ENCODE peak calls at places on chromosomes 11 and 22, in six cellular contexts. A, N, K, Q, O and G are unnamed samples. For H3K4me1, the result is how much of the 10 kb centered on the place peaks cover.

GRCh38 chr22:25839755-25840154 is 97.8 kb downstream of the MYO18B start:
- DNase-seq in A (no peak), N (no peak), K (no peak), Q (no peak), O (no peak), G (no peak)

GRCh38 chr11:62842171-62842717 is 2.9 kb upstream of the WDR74 start:
- DNase-seq in A (peak), N (peak), K (no peak), Q (no peak), O (no peak), G (no peak)

GRCh38 chr11:2673871-2674471 is 25.8 kb downstream of the KCNQ1OT1 start:
- DNase-seq in A (no peak), N (no peak), K (no peak), Q (no peak), O (no peak), G (peak)

GRCh38 chr11:75667831-75668507 is 869 bp downstream of the MAP6 start:
- DNase-seq in A (peak), N (peak), K (no peak), Q (peak), O (no peak), G (no peak)

GRCh38 chr22:41998361-41999261 is at the start of gene WBP2NL:
- DNase-seq in A (peak), N (peak), K (peak), Q (peak), O (peak), G (no peak)

GRCh38 chr11:9574556-9574805 is 1.0 kb downstream of the WEE1 start:
- DNase-seq in A (no peak), N (peak), K (no peak), Q (no peak), O (no peak), G (no peak)

GRCh38 chr11:2313051-2313951 is 11.5 kb downstream of the TSPAN32 start:
- DNase-seq in A (no peak), N (peak), K (no peak), Q (no peak), O (no peak), G (no peak)

GRCh38 chr11:55819330-55819729 is at the start of gene OR5D18:
- DNase-seq in A (no peak), N (no peak), K (no peak), Q (no peak), O (no peak), G (no peak)

GRCh38 chr11:130118636-130119387 is 40.8 kb upstream of the ST14 start:
- DNase-seq in A (no peak), N (no peak), K (no peak), Q (no peak), O (peak), G (no peak)

GRCh38 chr11:60870276-60870675 is 2.9 kb downstream of the ZP1 start:
- DNase-seq in A (no peak), N (no peak), K (no peak), Q (no peak), O (no peak), G (no peak)

GRCh38 chr11:119759747-119760412 is 30.9 kb upstream of the NECTIN1 start:
- DNase-seq in A (no peak), N (peak), K (no peak), Q (no peak), O (no peak), G (no peak)

GRCh38 chr11:64858467-64859401 is 14.3 kb upstream of the CDC42BPG start:
- DNase-seq in A (no peak), N (peak), K (no peak), Q (no peak), O (peak), G (no peak)

GRCh38 chr11:12150831-12151382 is 40.5 kb downstream of the MICAL2 start:
- DNase-seq in A (peak), N (no peak), K (no peak), Q (peak), O (no peak), G (peak)

GRCh38 chr11:45455536-45455935 is 169.4 kb upstream of the SYT13 start:
- DNase-seq in A (peak), N (no peak), K (no peak), Q (no peak), O (no peak), G (no peak)

GRCh38 chr11:115168229-115168671 is 336.0 kb downstream of the CADM1 start:
- DNase-seq in A (no peak), N (peak), K (no peak), Q (no peak), O (no peak), G (no peak)

GRCh38 chr11:27933992-27934829 is 173.7 kb downstream of the KIF18A start:
- DNase-seq in A (peak), N (no peak), K (no peak), Q (peak), O (no peak), G (peak)

GRCh38 chr11:1888811-1889526 is 2.7 kb downstream of the PRR33 start:
- DNase-seq in A (no peak), N (no peak), K (no peak), Q (no peak), O (peak), G (peak)

GRCh38 chr11:7759010-7759409 is 37.7 kb downstream of the OR5P2 start:
- DNase-seq in A (no peak), N (no peak), K (no peak), Q (no peak), O (no peak), G (no peak)

GRCh38 chr11:1011320-1011698 is 25.2 kb downstream of the MUC6 start:
- DNase-seq in A (no peak), N (no peak), K (no peak), Q (no peak), O (no peak), G (no peak)

GRCh38 chr11:27401760-27402316 is 38.8 kb upstream of the CCDC34 start:
- DNase-seq in A (no peak), N (no peak), K (peak), Q (no peak), O (no peak), G (no peak)

GRCh38 chr22:47371263-47372090 is 609.0 kb downstream of the TBC1D22A start:
- DNase-seq in A (no peak), N (no peak), K (no peak), Q (no peak), O (no peak), G (no peak)

GRCh38 chr11:1529774-1530173 is 42.3 kb downstream of the DUSP8 start:
- DNase-seq in A (no peak), N (no peak), K (no peak), Q (no peak), O (no peak), G (no peak)

GRCh38 chr11:114155116-114155515 is 95.6 kb downstream of the ZBTB16 start:
- DNase-seq in A (no peak), N (peak), K (no peak), Q (no peak), O (no peak), G (no peak)

GRCh38 chr11:5192738-5193137 is 7.7 kb downstream of the OR51V1 start:
- DNase-seq in A (no peak), N (no peak), K (no peak), Q (no peak), O (no peak), G (no peak)

GRCh38 chr11:85257837-85258236 is 369.3 kb downstream of the DLG2 start:
- DNase-seq in A (no peak), N (no peak), K (no peak), Q (no peak), O (no peak), G (no peak)

GRCh38 chr22:46942816-46943783 is 180.7 kb downstream of the TBC1D22A start:
- DNase-seq in A (no peak), N (peak), K (no peak), Q (no peak), O (no peak), G (no peak)

GRCh38 chr22:28903080-28903479 is 19.7 kb downstream of the ZNRF3 start:
- DNase-seq in A (peak), N (peak), K (no peak), Q (no peak), O (no peak), G (no peak)

GRCh38 chr11:126791446-126791845 is 209.1 kb downstream of the KIRREL3 start:
- DNase-seq in A (no peak), N (no peak), K (no peak), Q (no peak), O (no peak), G (no peak)

GRCh38 chr22:22944268-22944985 is 56.8 kb downstream of the IGLL5 start:
- DNase-seq in A (no peak), N (no peak), K (no peak), Q (no peak), O (no peak), G (peak)

GRCh38 chr11:61369372-61370348 is 7.5 kb downstream of the TMEM138 start:
- DNase-seq in A (peak), N (peak), K (no peak), Q (peak), O (no peak), G (peak)

GRCh38 chr11:118334746-118335145 is 7.8 kb downstream of the CD3D start:
- DNase-seq in A (no peak), N (no peak), K (no peak), Q (no peak), O (peak), G (no peak)

GRCh38 chr11:17906436-17906835 is 106.4 kb downstream of the SERGEF start:
- DNase-seq in A (no peak), N (no peak), K (no peak), Q (no peak), O (no peak), G (no peak)

GRCh38 chr11:13861411-13861810 is 101.1 kb upstream of the SPON1 start:
- DNase-seq in A (no peak), N (no peak), K (no peak), Q (no peak), O (no peak), G (no peak)

GRCh38 chr11:13862845-13863392 is 99.6 kb upstream of the SPON1 start:
- DNase-seq in A (peak), N (no peak), K (no peak), Q (no peak), O (no peak), G (no peak)

GRCh38 chr11:13857828-13858227 is 104.7 kb upstream of the SPON1 start:
- DNase-seq in A (no peak), N (no peak), K (no peak), Q (no peak), O (no peak), G (no peak)

GRCh38 chr11:13859986-13860385 is 102.5 kb upstream of the SPON1 start:
- DNase-seq in A (no peak), N (no peak), K (no peak), Q (no peak), O (peak), G (no peak)
- H3K27ac ChIP-seq in A (no peak), N (no peak), K (no peak), Q (no peak), O (no peak), G (no peak)

DNA sequence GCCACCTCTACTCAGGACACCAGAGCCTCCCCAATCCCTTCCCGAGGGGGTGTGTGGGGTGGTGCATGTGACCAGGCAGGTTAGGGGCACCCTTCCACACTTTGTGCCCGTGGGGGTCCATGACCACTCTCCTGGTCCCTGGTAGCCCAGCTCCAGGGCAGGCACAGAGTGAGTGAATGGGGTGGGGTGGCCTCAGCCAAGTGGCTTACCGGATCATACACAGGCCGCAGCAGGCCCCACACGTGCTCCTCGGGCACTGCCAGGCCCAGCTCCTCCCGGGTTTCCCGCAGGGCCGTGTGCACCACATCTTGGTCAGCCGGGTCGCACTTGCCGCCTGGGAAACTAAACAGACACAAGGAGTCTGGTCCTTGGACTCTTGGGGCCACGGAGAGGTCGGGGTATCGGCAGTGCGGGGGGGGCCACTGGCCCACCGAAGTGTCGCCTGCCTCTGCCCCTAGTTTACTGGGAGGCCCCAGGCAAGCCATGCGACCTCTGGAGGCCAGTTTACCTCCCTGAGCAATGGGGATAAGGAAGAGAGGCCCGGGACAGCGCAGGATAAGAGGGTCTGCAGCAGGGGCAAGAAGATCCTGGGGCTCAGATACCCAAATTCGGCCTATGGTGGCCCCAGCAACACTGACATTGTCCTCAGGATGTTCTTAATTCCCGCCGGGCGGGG is 889 bp downstream of the NUDT8 start:
- DNase-seq in A (no peak), N (no peak), K (no peak), Q (no peak), O (no peak), G (no peak)
- H3K4me3 ChIP-seq in A (no peak), N (peak), K (peak), Q (peak), O (no peak), G (peak)

GRCh38 chr11:93017821-93018690 is 48.6 kb downstream of the MTNR1B start:
- DNase-seq in A (peak), N (no peak), K (no peak), Q (no peak), O (no peak), G (no peak)

GRCh38 chr11:93013646-93014045 is 44.2 kb downstream of the MTNR1B start:
- DNase-seq in A (no peak), N (no peak), K (no peak), Q (peak), O (no peak), G (no peak)

GRCh38 chr11:93020248-93021088 is 51.0 kb downstream of the MTNR1B start:
- DNase-seq in A (peak), N (no peak), K (no peak), Q (peak), O (no peak), G (peak)

DNA sequence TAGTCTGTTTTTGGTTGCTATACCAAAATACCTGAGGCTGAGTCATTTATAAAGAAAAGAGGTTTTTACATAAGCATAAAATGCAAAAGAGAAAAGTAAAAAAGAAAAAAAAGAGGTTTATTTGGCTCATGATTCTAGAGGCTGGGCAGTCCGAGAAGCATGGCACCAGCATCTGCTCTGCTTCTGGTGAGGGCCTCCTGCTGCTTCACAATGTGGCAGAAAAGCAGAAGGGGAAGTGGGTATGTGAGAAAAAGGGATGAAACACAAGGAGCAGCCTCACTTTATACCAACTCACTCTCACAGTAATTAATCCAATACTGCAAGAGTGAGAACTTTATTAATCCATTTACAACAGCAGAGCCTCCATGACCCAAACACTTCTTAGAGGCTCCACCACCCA is 47.1 kb downstream of the MTNR1B start:
- DNase-seq in A (no peak), N (no peak), K (no peak), Q (no peak), O (no peak), G (no peak)
- H3K4me1 ChIP-seq in A (under half), N (under half), K (under half), Q (under half), O (under half), G (under half)

GRCh38 chr22:35889071-35889470 is 139.6 kb downstream of the RBFOX2 start:
- DNase-seq in A (no peak), N (no peak), K (no peak), Q (no peak), O (no peak), G (no peak)
- H3K27ac ChIP-seq in A (no peak), N (peak), K (no peak), Q (no peak), O (no peak), G (no peak)